ENCODE peak calls at places on chromosomes 13 and 19, in four cellular contexts. F, J, I and W are unnamed samples.

GRCh38 chr19:31276831-31277230 is 72.4 kb downstream of the TSHZ3 start:
- DNase-seq in F (no peak), J (no peak), I (no peak), W (no peak)

GRCh38 chr13:19864018-19864338 is 529 bp upstream of the ZMYM5 start:
- DNase-seq in F (peak), J (peak), I (peak), W (peak)

GRCh38 chr19:40629346-40629745 is 28.2 kb downstream of the LTBP4 start:
- DNase-seq in F (no peak), J (peak), I (no peak), W (no peak)

GRCh38 chr13:27921421-27921960 is 1.7 kb downstream of the PDX1 start:
- DNase-seq in F (no peak), J (peak), I (no peak), W (no peak)

GRCh38 chr13:105336706-105337582 is 1198.5 kb downstream of the EFNB2 start:
- DNase-seq in F (peak), J (no peak), I (no peak), W (peak)

GRCh38 chr13:97879646-97880297 is 73.7 kb upstream of the IPO5 start:
- DNase-seq in F (peak), J (no peak), I (no peak), W (peak)

GRCh38 chr19:8566855-8567254 is 10.4 kb downstream of the MYO1F start:
- DNase-seq in F (no peak), J (no peak), I (no peak), W (no peak)

GRCh38 chr19:4742717-4743646 is 19.3 kb upstream of the DPP9 start:
- DNase-seq in F (no peak), J (peak), I (no peak), W (no peak)

GRCh38 chr19:39423258-39424086 is 11.0 kb downstream of the PLEKHG2 start:
- DNase-seq in F (no peak), J (no peak), I (peak), W (no peak)

GRCh38 chr13:76380436-76381065 is 505.7 kb downstream of the KCTD12 start:
- DNase-seq in F (peak), J (no peak), I (no peak), W (no peak)

GRCh38 chr13:59873856-59874255 is 289.9 kb downstream of the DIAPH3 start:
- DNase-seq in F (no peak), J (no peak), I (no peak), W (no peak)

GRCh38 chr19:5127710-5128109 is 158.8 kb downstream of the KDM4B start:
- DNase-seq in F (no peak), J (no peak), I (no peak), W (no peak)

GRCh38 chr13:31204592-31204991 is 4.8 kb downstream of the B3GLCT start:
- DNase-seq in F (peak), J (peak), I (no peak), W (peak)

GRCh38 chr13:71218960-71219359 is 648.0 kb downstream of the DACH1 start:
- DNase-seq in F (no peak), J (peak), I (no peak), W (no peak)

GRCh38 chr13:105969761-105970160 is 565.7 kb downstream of the EFNB2 start:
- DNase-seq in F (no peak), J (no peak), I (no peak), W (no peak)

GRCh38 chr19:47485210-47485609 is 1.2 kb upstream of the KPTN start:
- DNase-seq in F (no peak), J (no peak), I (no peak), W (no peak)
- H3K4me3 ChIP-seq in F (no peak), J (no peak), I (no peak), W (no peak)

DNA sequence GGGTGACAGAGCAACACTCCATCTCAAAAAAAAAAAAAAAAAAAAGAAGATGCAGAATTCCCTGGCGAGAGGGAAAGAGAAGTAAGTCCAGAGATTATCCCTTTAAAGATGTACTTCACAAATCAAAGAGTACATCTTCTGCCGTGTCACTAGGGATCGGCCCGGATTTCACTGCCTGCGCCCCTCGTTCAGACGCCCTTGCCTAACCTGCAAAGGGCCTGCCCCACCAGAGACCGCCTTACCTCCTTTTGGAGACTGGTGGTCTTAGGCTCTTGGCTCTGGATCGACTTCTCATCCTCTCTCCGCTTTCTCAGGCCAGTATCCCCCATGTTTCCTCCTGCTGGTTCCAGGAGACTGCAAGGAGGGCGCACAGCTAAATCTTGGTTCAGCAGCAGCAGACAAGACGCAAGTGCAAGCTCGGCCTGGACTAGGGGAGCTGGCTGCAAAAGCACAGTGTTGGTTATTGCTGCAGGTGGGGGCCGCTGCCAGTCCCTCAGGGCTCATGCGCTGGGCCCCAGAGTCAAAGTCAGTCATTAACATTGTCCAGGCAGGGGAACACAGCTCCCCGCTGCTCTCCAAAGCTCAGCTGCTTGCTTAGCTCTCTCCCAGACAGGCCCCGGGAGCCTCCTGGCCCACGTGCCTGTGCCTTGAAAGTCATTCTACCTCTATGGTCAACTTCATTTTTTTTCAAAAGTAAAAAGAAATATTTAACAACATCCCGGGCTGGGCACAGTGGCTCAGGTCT is 1.2 kb downstream of the SLC7A9 start:
- DNase-seq in F (no peak), J (no peak), I (no peak), W (no peak)
- TF ChIP-seq CTCF in F (no peak), J (no peak), I (no peak), W (no peak)

GRCh38 chr13:37870489-37870845 is 895 bp upstream of the TRPC4 start:
- DNase-seq in F (no peak), J (no peak), I (no peak), W (no peak)

GRCh38 chr13:37870895-37871550 is 1.5 kb upstream of the TRPC4 start:
- DNase-seq in F (peak), J (no peak), I (no peak), W (peak)

GRCh38 chr13:37869756-37870488 is at the start of gene TRPC4:
- DNase-seq in F (peak), J (peak), I (peak), W (peak)

GRCh38 chr13:37869506-37869755 is 141 bp downstream of the TRPC4 start:
- DNase-seq in F (no peak), J (no peak), I (no peak), W (no peak)

GRCh38 chr13:37868691-37869505 is 674 bp downstream of the TRPC4 start:
- DNase-seq in F (peak), J (no peak), I (no peak), W (peak)
- H3K4me3 ChIP-seq in F (peak), J (peak), I (no peak), W (peak)

DNA sequence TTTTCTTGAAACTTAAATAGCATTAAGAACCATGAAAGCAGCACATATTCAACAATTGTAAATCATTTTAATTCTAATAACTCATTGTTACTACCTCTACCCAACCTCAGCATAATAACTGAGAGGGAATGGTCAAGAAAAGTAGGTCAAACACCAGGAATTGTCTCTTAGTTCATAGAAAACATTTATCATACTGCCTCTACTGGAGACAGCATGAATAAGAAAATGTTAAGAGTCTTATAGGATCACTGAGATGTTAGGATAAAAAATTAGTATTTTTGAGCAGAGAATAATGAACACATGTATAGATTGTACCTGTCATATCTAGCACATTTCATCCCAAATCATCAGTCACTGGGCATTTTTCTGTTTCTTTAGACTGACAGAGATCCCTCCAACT is 515.3 kb downstream of the PCDH9 start:
- DNase-seq in F (no peak), J (no peak), I (no peak), W (no peak)
- TF ChIP-seq CTCF in F (peak), J (peak), I (no peak), W (no peak)

GRCh38 chr19:13985771-13986347 is 20.3 kb downstream of the RFX1 start:
- DNase-seq in F (no peak), J (no peak), I (no peak), W (no peak)

GRCh38 chr19:13987101-13987890 is 18.8 kb downstream of the RFX1 start:
- DNase-seq in F (no peak), J (peak), I (no peak), W (no peak)

GRCh38 chr19:13984186-13984585 is 21.9 kb downstream of the RFX1 start:
- DNase-seq in F (no peak), J (peak), I (no peak), W (no peak)

GRCh38 chr19:13984875-13985741 is 21.0 kb downstream of the RFX1 start:
- DNase-seq in F (no peak), J (no peak), I (no peak), W (no peak)

GRCh38 chr19:13986348-13986904 is 19.7 kb downstream of the RFX1 start:
- DNase-seq in F (peak), J (peak), I (peak), W (peak)
- H3K4me3 ChIP-seq in F (no peak), J (no peak), I (no peak), W (no peak)

GRCh38 chr13:79226938-79227337 is 179.1 kb downstream of the RBM26 start:
- DNase-seq in F (no peak), J (no peak), I (no peak), W (no peak)
- TF ChIP-seq CTCF in F (no peak), J (no peak), I (no peak), W (no peak)

GRCh38 chr19:32404213-32404938 is 1.2 kb upstream of the DPY19L3 start:
- DNase-seq in F (no peak), J (no peak), I (peak), W (no peak)

GRCh38 chr19:32406161-32407003 is 812 bp downstream of the DPY19L3 start:
- DNase-seq in F (peak), J (peak), I (peak), W (no peak)

GRCh38 chr19:32405431-32406160 is at the start of gene DPY19L3:
- DNase-seq in F (peak), J (peak), I (peak), W (peak)

GRCh38 chr19:32404939-32405430 is 585 bp upstream of the DPY19L3 start:
- DNase-seq in F (no peak), J (no peak), I (peak), W (peak)

GRCh38 chr19:32407004-32407992 is 1.7 kb downstream of the DPY19L3 start:
- DNase-seq in F (peak), J (peak), I (no peak), W (peak)
- H3K4me3 ChIP-seq in F (peak), J (peak), I (no peak), W (peak)